ENCODE peak calls at places on chromosome 17, in eight cellular contexts. M is Peyer's patch; F is lower lobe of right lung; Y is left ventricle myocardium inferior; R is psoas muscle; V is naive thymus-derived CD8-positive, alpha-beta T cell; G is fibroblast of the aortic adventitia; X is GM03348. K is an unnamed sample.

GRCh38 chr17:78360371-78361226 is 722 bp upstream of the SOCS3 start:
- DNase-seq in Y (peak; percentile 92), F (peak; percentile 97), V (peak; percentile 92), X (peak; percentile 94), R (peak; percentile 95), G (peak; percentile 82), M (peak; percentile 93), K (peak; percentile 96)

GRCh38 chr17:29726721-29727252 is 104.1 kb upstream of the CORO6 start:
- DNase-seq in Y (no peak), V (no peak), R (no peak), G (peak; percentile 19), F (no peak), X (no peak), M (no peak), K (no peak)

GRCh38 chr17:73551756-73552155 is 92.5 kb downstream of the SDK2 start:
- DNase-seq in G (no peak), M (no peak), X (no peak), F (no peak), V (no peak), Y (no peak), R (no peak), K (no peak)

GRCh38 chr17:32490101-32490482 is 3.3 kb downstream of the CDK5R1 start:
- DNase-seq in F (no peak), M (no peak), V (no peak), Y (no peak), X (no peak), R (no peak), G (no peak), K (no peak)

GRCh38 chr17:34301986-34302385 is 16.4 kb downstream of the CCL11 start:
- DNase-seq in Y (no peak), M (no peak), V (no peak), X (peak; percentile 22), F (no peak), R (no peak), G (peak; percentile 57), K (no peak)

GRCh38 chr17:18356624-18357023 is 6.7 kb downstream of the SHMT1 start:
- DNase-seq in F (no peak), G (peak; percentile 69), R (no peak), X (peak; percentile 30), M (no peak), V (no peak), Y (peak; percentile 21), K (no peak)

GRCh38 chr17:17132746-17133145 is 73.4 kb downstream of the PLD6 start:
- DNase-seq in V (no peak), Y (no peak), M (no peak), R (peak; percentile 4), F (no peak), X (no peak), G (no peak), K (no peak)

GRCh38 chr17:35630530-35631148 is 43.5 kb downstream of the AP2B1 start:
- DNase-seq in F (no peak), Y (no peak), G (peak; percentile 71), R (no peak), X (peak; percentile 55), V (no peak), M (no peak), K (peak; percentile 51)

GRCh38 chr17:47731396-47731795 is 1.6 kb upstream of the TBX21 start:
- DNase-seq in R (no peak), X (no peak), Y (no peak), G (no peak), F (no peak), V (peak; percentile 28), M (no peak), K (no peak)

GRCh38 chr17:39791296-39791992 is 53.7 kb downstream of the GRB7 start:
- DNase-seq in R (no peak), F (no peak), Y (no peak), X (no peak), M (no peak), G (no peak), V (no peak), K (no peak)

GRCh38 chr17:28745777-28746473 is 2.1 kb downstream of the TRAF4 start:
- DNase-seq in M (no peak), F (peak; percentile 62), G (no peak), V (peak; percentile 58), Y (no peak), R (no peak), X (peak; percentile 14), K (no peak)

GRCh38 chr17:8585911-8586310 is 44.6 kb downstream of the MYH10 start:
- DNase-seq in M (no peak), X (no peak), V (no peak), F (no peak), R (no peak), Y (no peak), G (no peak), K (no peak)

GRCh38 chr17:2689411-2690164 is 22.0 kb downstream of the CLUH start:
- DNase-seq in G (no peak), R (no peak), Y (peak; percentile 25), X (peak; percentile 16), V (no peak), F (peak; percentile 50), M (peak; percentile 35), K (peak; percentile 6)

GRCh38 chr17:29568331-29569244 is at the start of gene TP53I13:
- DNase-seq in G (peak; percentile 75), Y (peak; percentile 93), V (peak; percentile 93), X (peak; percentile 94), M (peak; percentile 97), F (peak; percentile 92), R (peak; percentile 91), K (peak; percentile 84)

GRCh38 chr17:35747540-35748017 is 5.5 kb downstream of the GAS2L2 start:
- DNase-seq in M (peak; percentile 76), G (peak; percentile 84), V (peak; percentile 87), Y (peak; percentile 67), F (peak; percentile 72), R (peak; percentile 67), X (peak; percentile 90), K (peak; percentile 86)

GRCh38 chr17:1865252-1866037 is 35.6 kb downstream of the RPA1 start:
- DNase-seq in F (peak; percentile 57), V (peak; percentile 74), G (peak; percentile 51), X (peak; percentile 71), M (no peak), R (no peak), Y (no peak), K (peak; percentile 50)

GRCh38 chr17:32319548-32319905 is 22.4 kb downstream of the C17orf75 start:
- DNase-seq in R (peak; percentile 76), F (peak; percentile 84), G (peak; percentile 59), X (peak; percentile 90), Y (peak; percentile 78), M (peak; percentile 75), V (peak; percentile 82), K (peak; percentile 68)